ENCODE peak calls at places on chromosomes 1 and 21, in ten cellular contexts. T, I, C, U, Z, E, S, B, M and V are unnamed samples. For H3K4me1, the result is how much of the 10 kb centered on the place peaks cover.

GRCh38 chr1:21673277-21673780 is 4.2 kb upstream of the RAP1GAP start:
- DNase-seq in M (no peak), E (peak), C (peak), S (peak), T (peak), U (peak), Z (no peak), I (peak), B (no peak), V (peak)

GRCh38 chr1:113830039-113830438 is 17.8 kb upstream of the RSBN1 start:
- DNase-seq in B (no peak), M (no peak), S (no peak), U (peak), E (no peak), Z (no peak), T (no peak), I (no peak), C (no peak), V (no peak)

GRCh38 chr1:22098752-22099151 is 44.1 kb downstream of the WNT4 start:
- DNase-seq in E (no peak), S (no peak), Z (no peak), U (no peak), I (no peak), C (no peak), M (no peak), B (no peak), T (no peak), V (no peak)

GRCh38 chr1:54324031-54324654 is 82.1 kb downstream of the SSBP3 start:
- DNase-seq in I (no peak), T (no peak), Z (no peak), U (peak), C (no peak), M (no peak), B (no peak), E (peak), S (no peak), V (peak)

GRCh38 chr21:32921632-32922230 is 104.0 kb upstream of the OLIG2 start:
- DNase-seq in T (no peak), Z (peak), B (no peak), U (peak), E (no peak), M (peak), S (peak), C (peak), I (no peak), V (no peak)

GRCh38 chr1:53237638-53238037 is 680 bp downstream of the MAGOH start:
- DNase-seq in Z (no peak), T (no peak), I (no peak), U (no peak), M (no peak), E (no peak), S (no peak), C (no peak), B (no peak), V (no peak)

GRCh38 chr1:186617860-186618780 is 62.1 kb downstream of the PTGS2 start:
- DNase-seq in E (peak), Z (no peak), M (no peak), B (no peak), C (no peak), U (no peak), T (no peak), S (no peak), I (peak), V (peak)

GRCh38 chr21:41568606-41569385 is 60.8 kb upstream of the TMPRSS2 start:
- DNase-seq in C (no peak), M (no peak), S (no peak), U (no peak), B (peak), Z (no peak), E (no peak), T (peak), I (no peak), V (no peak)

GRCh38 chr1:18939398-18940302 is 16.8 kb downstream of the IFFO2 start:
- DNase-seq in S (no peak), T (no peak), C (no peak), E (no peak), M (no peak), B (no peak), I (no peak), Z (no peak), U (peak), V (no peak)

GRCh38 chr1:202143768-202144509 is 598 bp downstream of the ARL8A start:
- DNase-seq in U (no peak), Z (no peak), B (no peak), I (peak), M (peak), S (peak), T (no peak), C (peak), E (no peak), V (peak)

GRCh38 chr1:117657031-117657430 is 51.2 kb downstream of the TENT5C start:
- DNase-seq in I (no peak), C (no peak), Z (no peak), T (peak), E (no peak), B (no peak), M (no peak), U (peak), S (no peak), V (no peak)

GRCh38 chr1:9905010-9905409 is 5.1 kb downstream of the CTNNBIP1 start:
- DNase-seq in B (no peak), M (no peak), S (no peak), E (no peak), Z (no peak), T (no peak), U (peak), C (no peak), I (no peak), V (no peak)
- H3K4me1 ChIP-seq in B (under half), M (under half), S (under half), E (under half), Z (under half), T (under half), U (under half), C (under half), I (under half), V (under half)

DNA sequence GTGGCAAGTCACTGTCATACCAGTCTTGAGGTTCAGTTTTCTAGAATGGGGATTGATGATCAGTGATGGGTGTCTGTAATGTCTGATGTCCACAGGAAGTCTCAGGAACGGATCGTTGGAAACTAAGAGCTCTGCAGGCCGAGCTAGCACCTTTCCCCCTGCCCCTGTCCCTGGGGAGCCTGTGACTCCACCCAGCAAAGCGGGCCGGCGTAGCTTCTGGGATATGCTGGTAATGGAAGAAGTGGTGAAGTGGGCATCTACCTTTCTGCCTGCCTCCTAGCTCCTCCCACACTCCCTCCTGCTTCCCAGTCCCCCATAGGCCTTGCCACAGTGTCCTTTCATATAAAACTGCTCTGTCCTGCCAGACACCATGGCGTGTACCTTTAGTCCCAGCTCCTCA is 13.4 kb downstream of the HYI start:
- DNase-seq in S (no peak), T (no peak), I (peak), C (no peak), Z (no peak), E (peak), M (no peak), U (no peak), B (no peak), V (no peak)
- TF ChIP-seq POLR2A in S (no peak), T (no peak), I (no peak), C (no peak), Z (no peak), E (no peak), M (no peak), U (no peak), B (no peak), V (no peak)

GRCh38 chr1:205294914-205295310 is 26.6 kb downstream of the NUAK2 start:
- DNase-seq in E (no peak), T (no peak), U (peak), Z (no peak), S (peak), C (no peak), B (no peak), M (no peak), I (no peak), V (no peak)
- H3K4me1 ChIP-seq in E (under half), T (under half), U (under half), Z (half or more), S (under half), C (under half), B (under half), M (under half), I (under half), V (under half)

DNA sequence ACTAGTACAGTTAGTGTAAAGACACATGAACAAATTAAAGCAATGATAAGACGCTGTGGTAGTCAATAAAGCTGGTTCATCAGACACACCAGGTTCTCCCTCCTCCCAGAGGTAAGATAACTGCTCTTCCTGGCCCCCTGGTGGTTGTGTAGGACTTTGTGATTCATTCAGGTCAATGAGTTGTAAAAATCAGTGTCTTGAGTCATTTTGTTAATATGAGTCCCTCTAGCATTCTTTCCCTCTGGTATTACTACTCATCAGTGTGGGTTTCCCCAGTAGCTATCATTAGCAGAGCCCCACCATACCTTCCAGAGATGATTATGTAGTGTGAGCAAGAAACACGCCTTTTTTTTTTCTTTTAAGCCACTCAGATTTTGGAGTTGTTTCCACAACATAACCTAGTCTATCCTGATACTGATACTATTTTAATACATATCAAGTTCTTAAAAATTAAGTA is 3.6 kb upstream of the SETDB1 start:
- DNase-seq in S (peak), M (peak), U (peak), C (no peak), B (no peak), Z (peak), E (peak), I (peak), T (peak), V (peak)
- TF ChIP-seq POLR2A in S (no peak), M (no peak), U (no peak), C (no peak), B (no peak), Z (no peak), E (no peak), I (no peak), T (no peak), V (no peak)

DNA sequence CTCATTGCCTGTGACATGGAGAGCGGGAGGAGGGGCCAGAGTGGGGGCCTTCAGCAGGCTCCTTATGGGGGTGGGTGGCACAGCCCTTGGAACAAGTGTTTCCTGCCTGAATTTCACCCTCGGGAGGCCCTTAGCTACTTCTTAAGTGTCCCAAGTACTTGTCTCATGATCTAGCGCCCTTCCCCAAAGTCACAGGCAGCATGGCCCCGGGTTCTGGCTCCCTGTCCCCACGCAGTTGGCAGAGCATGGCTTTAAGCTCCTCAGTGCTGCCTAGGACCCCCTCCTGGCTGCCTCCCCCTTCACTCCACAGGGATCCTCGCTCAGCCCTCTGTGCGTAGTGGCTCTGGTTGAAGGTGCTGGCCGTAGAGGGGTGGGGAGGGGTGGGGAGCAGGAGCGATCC is 197.2 kb downstream of the CAMTA1 start:
- DNase-seq in M (no peak), T (no peak), C (no peak), I (no peak), S (no peak), B (no peak), U (no peak), E (no peak), Z (no peak), V (no peak)
- H3K4me1 ChIP-seq in M (under half), T (under half), C (under half), I (under half), S (under half), B (under half), U (under half), E (under half), Z (under half), V (under half)

GRCh38 chr1:161404051-161404597 is 36.4 kb upstream of the CFAP126 start:
- DNase-seq in I (no peak), Z (no peak), U (no peak), T (no peak), S (no peak), E (no peak), C (no peak), M (no peak), B (no peak), V (no peak)

GRCh38 chr1:161402446-161402845 is 34.8 kb upstream of the CFAP126 start:
- DNase-seq in I (no peak), M (no peak), E (no peak), T (no peak), S (no peak), Z (no peak), C (no peak), B (no peak), U (peak), V (no peak)

GRCh38 chr1:161398900-161399256 is 31.2 kb upstream of the CFAP126 start:
- DNase-seq in I (no peak), S (no peak), Z (no peak), E (no peak), C (no peak), M (no peak), T (no peak), U (no peak), B (no peak), V (no peak)

GRCh38 chr1:161399257-161399998 is 31.8 kb upstream of the CFAP126 start:
- DNase-seq in B (peak), I (peak), T (peak), M (peak), S (peak), C (peak), U (peak), E (peak), Z (peak), V (peak)
- TF ChIP-seq POLR2A in B (no peak), I (no peak), T (peak), M (peak), S (peak), C (no peak), U (peak), E (peak), Z (peak), V (peak)

DNA sequence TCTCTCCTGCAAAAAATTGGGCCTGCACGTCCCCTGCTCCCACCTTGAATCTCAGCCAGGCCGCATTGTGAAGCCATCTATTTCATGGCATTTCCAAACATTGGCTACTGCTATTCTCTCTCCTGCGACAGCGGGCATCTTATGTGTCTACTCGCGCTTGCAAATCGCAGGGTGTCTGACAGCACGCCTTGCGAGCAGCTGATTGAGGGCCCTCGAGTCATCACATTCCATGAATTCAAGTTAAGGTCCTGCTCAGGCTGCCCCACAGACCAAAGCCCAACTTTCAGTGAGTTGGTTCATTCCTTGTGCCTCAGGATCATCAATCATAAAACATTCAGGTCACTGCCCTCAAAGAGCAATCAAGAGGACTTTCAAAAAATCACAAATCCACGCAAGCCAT is 15.8 kb downstream of the RGS8 start:
- DNase-seq in I (no peak), E (no peak), S (no peak), C (no peak), T (no peak), U (no peak), B (no peak), M (no peak), Z (no peak), V (no peak)
- H3K4me1 ChIP-seq in I (under half), E (under half), S (under half), C (under half), T (under half), U (under half), B (under half), M (under half), Z (under half), V (under half)

GRCh38 chr1:98457212-98457611 is 204.3 kb upstream of the SNX7 start:
- DNase-seq in E (no peak), B (no peak), I (no peak), C (no peak), U (no peak), Z (no peak), T (no peak), S (no peak), M (no peak), V (no peak)
- TF ChIP-seq POLR2A in E (no peak), B (no peak), I (no peak), C (no peak), U (no peak), Z (no peak), T (no peak), S (no peak), M (no peak), V (no peak)